ENCODE peak calls at places on chromosomes 4 and X, in four cellular contexts. T, Z, J and P are unnamed samples.

GRCh38 chrX:17860179-17860780 is 818 bp downstream of the RAI2 start:
- DNase-seq in J (no peak), T (peak; percentile 1), Z (no peak), P (peak; percentile 9)

GRCh38 chr4:106806158-106806797 is 229.8 kb downstream of the DKK2 start:
- DNase-seq in T (no peak), Z (no peak), J (no peak), P (no peak)

GRCh38 chrX:132622130-132622529 is 133.3 kb upstream of the MBNL3 start:
- DNase-seq in T (peak; percentile 37), J (no peak), Z (no peak), P (no peak)

GRCh38 chrX:54181196-54181953 is 1.7 kb downstream of the FAM120C start:
- DNase-seq in J (no peak), Z (no peak), T (peak; percentile 18), P (no peak)

GRCh38 chr4:152778656-152779512 is 646 bp downstream of the TIGD4 start:
- DNase-seq in T (peak; percentile 34), Z (peak; percentile 49), J (peak; percentile 32), P (peak; percentile 10)

GRCh38 chrX:29530520-29530919 is 684.8 kb upstream of the MAGEB2 start:
- DNase-seq in J (no peak), T (no peak), Z (no peak), P (no peak)

GRCh38 chrX:110081320-110081719 is 78.4 kb downstream of the TMEM164 start:
- DNase-seq in J (no peak), T (no peak), Z (no peak), P (no peak)

GRCh38 chrX:3526084-3526483 is 179.6 kb upstream of the MXRA5 start:
- DNase-seq in Z (no peak), T (no peak), J (no peak), P (no peak)

GRCh38 chr4:80507077-80507476 is 171.5 kb downstream of the CFAP299 start:
- DNase-seq in Z (no peak), J (no peak), T (no peak), P (no peak)

GRCh38 chr4:153138736-153139135 is 65.5 kb upstream of the TRIM2 start:
- DNase-seq in Z (no peak), J (no peak), T (no peak), P (no peak)

GRCh38 chr4:139918591-139918990 is 235.4 kb downstream of the MAML3 start:
- DNase-seq in T (peak; percentile 16), J (no peak), Z (no peak), P (no peak)

GRCh38 chr4:15303052-15303641 is 124.7 kb upstream of the C1QTNF7 start:
- DNase-seq in T (no peak), Z (no peak), J (no peak), P (no peak)

GRCh38 chr4:40722576-40723161 is 27.1 kb upstream of the NSUN7 start:
- DNase-seq in T (peak; percentile 22), Z (no peak), J (peak; percentile 36), P (no peak)

GRCh38 chrX:47581731-47582647 is at the start of gene TIMP1:
- DNase-seq in T (peak; percentile 90), Z (peak; percentile 79), J (peak; percentile 82), P (peak; percentile 71)

GRCh38 chrX:118254611-118255010 is 91.3 kb upstream of the WDR44 start:
- DNase-seq in Z (no peak), T (peak; percentile 44), J (peak; percentile 56), P (peak; percentile 12)

GRCh38 chrX:20089845-20090244 is 26.9 kb downstream of the MAP7D2 start:
- DNase-seq in J (no peak), T (no peak), Z (no peak), P (no peak)

GRCh38 chr4:5708171-5708828 is at the start of gene EVC2:
- DNase-seq in T (peak; percentile 47), Z (peak; percentile 66), J (peak; percentile 58), P (no peak)

GRCh38 chr4:80033581-80033980 is 39.4 kb downstream of the ANTXR2 start:
- DNase-seq in T (no peak), J (no peak), Z (no peak), P (no peak)

GRCh38 chr4:91448668-91449330 is 855.0 kb upstream of the GRID2 start:
- DNase-seq in T (no peak), Z (no peak), J (no peak), P (no peak)

GRCh38 chrX:1246816-1247215 is 21.8 kb upstream of the CSF2RA start:
- DNase-seq in T (peak; percentile 63), Z (peak; percentile 54), J (peak; percentile 67), P (peak; percentile 48)

GRCh38 chrX:4754878-4755604 is 1041.6 kb upstream of the PRKX start:
- DNase-seq in J (no peak), Z (no peak), T (no peak), P (no peak)

GRCh38 chrX:139204903-139205667 is 325.5 kb upstream of the F9 start:
- DNase-seq in Z (peak; percentile 64), T (no peak), J (peak; percentile 26), P (no peak)

GRCh38 chr4:141599853-141600252 is 36.5 kb upstream of the IL15 start:
- DNase-seq in T (no peak), J (no peak), Z (no peak), P (no peak)

DNA sequence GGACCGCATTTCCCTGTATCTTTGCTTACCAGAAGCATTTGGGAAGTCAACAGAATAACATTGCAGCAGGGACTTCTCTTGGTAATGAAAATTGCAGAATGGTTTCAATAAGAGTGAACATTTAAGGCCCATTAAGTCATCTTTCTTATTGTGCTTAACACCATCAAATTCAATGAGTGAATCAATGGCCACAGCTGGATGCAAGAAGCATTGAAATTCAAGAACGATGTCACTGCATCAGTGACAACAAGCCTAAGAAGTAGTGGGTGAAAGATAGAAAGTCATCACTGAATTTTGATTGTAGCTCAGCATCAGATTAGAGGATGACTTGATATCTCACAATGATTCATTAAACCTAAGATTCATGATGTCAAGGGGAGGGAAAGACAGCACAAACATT is 93.9 kb upstream of the GPM6A start:
- DNase-seq in Z (no peak), T (no peak), J (no peak), P (no peak)
- TF ChIP-seq POLR2AphosphoS5 in Z (no peak), T (no peak), J (no peak), P (no peak)

GRCh38 chr4:156607198-156607498 is 364.5 kb downstream of the PDGFC start:
- DNase-seq in T (no peak), Z (no peak), J (no peak), P (no peak)
- TF ChIP-seq POLR2A in T (no peak), Z (no peak), J (no peak), P (no peak)

GRCh38 chr4:157678478-157678877 is 457.9 kb downstream of the GRIA2 start:
- DNase-seq in Z (no peak), T (no peak), J (no peak), P (no peak)
- TF ChIP-seq POLR2AphosphoS5 in Z (no peak), T (no peak), J (no peak), P (no peak)

GRCh38 chr4:20700007-20700761 is at the start of gene PACRGL:
- DNase-seq in T (peak; percentile 94), Z (peak; percentile 87), J (peak; percentile 95), P (peak; percentile 60)
- TF ChIP-seq POLR2A in T (peak; percentile 43), Z (no peak), J (peak; percentile 71), P (peak; percentile 60)

GRCh38 chrX:10158279-10158939 is 1.6 kb downstream of the CLCN4 start:
- DNase-seq in J (no peak), Z (no peak), T (peak; percentile 37), P (no peak)
- TF ChIP-seq POLR2AphosphoS5 in J (no peak), Z (no peak), T (no peak), P (no peak)